ENCODE peak calls at places on chromosomes 5 and 9, in nine cellular contexts. B, C, K, J, E, Y, N, I and D are unnamed samples.
A peak's percentile ranks its signal among the peaks of the same experiment; 100 is the strongest.

GRCh38 chr5:40112875-40113274 is 566.8 kb upstream of the PTGER4 start:
- DNase-seq in N (no peak), C (no peak), B (no peak), Y (no peak), J (no peak), E (no peak), I (no peak), K (no peak), D (no peak)

GRCh38 chr9:20243866-20244647 is 378.2 kb downstream of the MLLT3 start:
- DNase-seq in I (no peak), E (no peak), Y (no peak), K (peak; percentile 26), N (no peak), B (no peak), C (no peak), J (no peak), D (no peak)

GRCh38 chr9:77599492-77599891 is 48.6 kb downstream of the GNA14 start:
- DNase-seq in J (no peak), Y (no peak), N (no peak), K (no peak), B (no peak), I (no peak), E (no peak), C (no peak), D (no peak)

GRCh38 chr9:22308177-22308576 is 138.4 kb upstream of the DMRTA1 start:
- DNase-seq in N (no peak), I (no peak), B (no peak), K (no peak), J (no peak), C (peak; percentile 42), Y (no peak), E (peak; percentile 25), D (no peak)

GRCh38 chr9:99430301-99430700 is 208.2 kb downstream of the SEC61B start:
- DNase-seq in N (no peak), C (no peak), I (no peak), J (peak; percentile 38), B (no peak), K (no peak), E (no peak), Y (no peak), D (no peak)

GRCh38 chr5:154159343-154159742 is 31.2 kb upstream of the GALNT10 start:
- DNase-seq in K (no peak), Y (no peak), C (no peak), B (no peak), E (peak; percentile 15), I (peak; percentile 22), N (no peak), J (peak; percentile 15), D (no peak)

GRCh38 chr9:12904261-12905000 is 129.6 kb downstream of the LURAP1L start:
- DNase-seq in E (no peak), Y (no peak), B (no peak), K (no peak), N (no peak), J (no peak), C (no peak), I (no peak), D (no peak)

GRCh38 chr5:14450055-14450524 is 131.5 kb upstream of the OTULINL start:
- DNase-seq in N (no peak), J (no peak), Y (peak; percentile 75), B (no peak), I (peak; percentile 92), C (no peak), E (no peak), K (no peak), D (no peak)

GRCh38 chr9:127910613-127911205 is 6.1 kb downstream of the ST6GALNAC4 start:
- DNase-seq in N (no peak), E (no peak), Y (no peak), K (no peak), B (no peak), I (peak; percentile 27), J (no peak), C (peak; percentile 64), D (peak; percentile 16)

GRCh38 chr9:134351777-134352176 is 25.5 kb downstream of the RXRA start:
- DNase-seq in J (no peak), K (no peak), C (no peak), N (no peak), B (no peak), I (no peak), E (no peak), Y (no peak), D (no peak)

GRCh38 chr5:51380603-51381207 is 2.5 kb upstream of the ISL1 start:
- DNase-seq in Y (no peak), J (no peak), C (no peak), K (peak; percentile 70), N (no peak), E (peak; percentile 65), I (peak; percentile 43), B (peak; percentile 67), D (peak; percentile 55)

GRCh38 chr9:36401179-36401740 is 1.2 kb upstream of the RNF38 start:
- DNase-seq in K (no peak), N (no peak), B (peak; percentile 84), Y (no peak), C (no peak), J (no peak), E (peak; percentile 69), I (peak; percentile 87), D (peak; percentile 69)

GRCh38 chr5:15791859-15792258 is 291.9 kb downstream of the FBXL7 start:
- DNase-seq in E (no peak), N (no peak), K (no peak), I (peak; percentile 35), Y (no peak), B (no peak), J (no peak), C (no peak), D (no peak)

GRCh38 chr5:149381986-149382338 is 2.9 kb upstream of the IL17B start:
- DNase-seq in Y (peak; percentile 53), N (peak; percentile 79), C (peak; percentile 68), K (peak; percentile 83), I (peak; percentile 89), J (peak; percentile 49), B (peak; percentile 90), E (peak; percentile 89), D (peak; percentile 75)

GRCh38 chr5:34718516-34718915 is 62.4 kb downstream of the RAI14 start:
- DNase-seq in E (peak; percentile 23), I (no peak), N (no peak), B (no peak), C (no peak), K (no peak), J (no peak), Y (no peak), D (no peak)

GRCh38 chr5:174735498-174736350 is 11.3 kb downstream of the MSX2 start:
- DNase-seq in I (no peak), Y (no peak), J (no peak), B (peak; percentile 70), E (peak; percentile 62), C (peak; percentile 34), K (peak; percentile 88), N (no peak), D (peak; percentile 26)

GRCh38 chr5:57824047-57824446 is 341.4 kb upstream of the ACTBL2 start:
- DNase-seq in C (peak; percentile 31), Y (no peak), J (peak; percentile 98), I (peak; percentile 52), B (no peak), K (no peak), N (no peak), E (peak; percentile 83), D (peak; percentile 13)

GRCh38 chr5:100726116-100726515 is 177.0 kb downstream of the ST8SIA4 start:
- DNase-seq in E (no peak), Y (no peak), J (no peak), N (no peak), B (no peak), C (no peak), I (no peak), K (no peak), D (no peak)

GRCh38 chr9:17052626-17053025 is 82.2 kb upstream of the CNTLN start:
- DNase-seq in J (no peak), C (no peak), K (peak; percentile 83), E (no peak), I (no peak), Y (no peak), N (no peak), B (no peak), D (no peak)

GRCh38 chr9:86321373-86321772 is 32.8 kb downstream of the TUT7 start:
- DNase-seq in E (peak; percentile 58), J (peak; percentile 48), Y (no peak), N (no peak), C (peak; percentile 64), I (peak; percentile 97), K (no peak), B (no peak), D (peak; percentile 80)
- H3K4me1 ChIP-seq in E (peaks cover 21% of the 10 kb centered on the region), J (no peaks in the 10 kb centered on the region), Y (no peaks in the 10 kb centered on the region), N (no peaks in the 10 kb centered on the region), C (peaks cover 22% of the 10 kb centered on the region), I (peaks cover 47% of the 10 kb centered on the region), K (no peaks in the 10 kb centered on the region), B (no peaks in the 10 kb centered on the region), D (no peaks in the 10 kb centered on the region)

GRCh38 chr9:2018764-2019548 is 3.8 kb downstream of the SMARCA2 start:
- DNase-seq in N (no peak), E (no peak), C (no peak), Y (no peak), B (no peak), I (no peak), J (peak; percentile 3), K (peak; percentile 72), D (no peak)
- H3K4me1 ChIP-seq in N (peaks cover 5% of the 10 kb centered on the region), E (peaks cover 12% of the 10 kb centered on the region), C (peaks cover 11% of the 10 kb centered on the region), Y (no peaks in the 10 kb centered on the region), B (peaks cover 17% of the 10 kb centered on the region), I (peaks cover 28% of the 10 kb centered on the region), J (peaks cover 13% of the 10 kb centered on the region), K (peaks cover 24% of the 10 kb centered on the region), D (peaks cover 8% of the 10 kb centered on the region)

GRCh38 chr5:80757290-80757689 is 102.5 kb upstream of the DHFR start:
- DNase-seq in J (no peak), K (no peak), N (no peak), Y (no peak), I (no peak), E (no peak), B (no peak), C (no peak), D (no peak)

GRCh38 chr5:80755634-80756033 is 100.9 kb upstream of the DHFR start:
- DNase-seq in K (peak; percentile 18), Y (no peak), N (no peak), C (no peak), B (no peak), I (no peak), J (peak; percentile 20), E (no peak), D (no peak)

GRCh38 chr5:80754900-80755299 is 100.1 kb upstream of the DHFR start:
- DNase-seq in C (no peak), I (no peak), E (no peak), B (no peak), Y (no peak), K (peak; percentile 89), N (no peak), J (no peak), D (no peak)

GRCh38 chr5:80753712-80754111 is 98.9 kb upstream of the DHFR start:
- DNase-seq in C (no peak), N (no peak), Y (no peak), I (no peak), E (no peak), J (no peak), K (no peak), B (no peak), D (peak; percentile 46)

GRCh38 chr5:80756292-80756691 is 101.5 kb upstream of the DHFR start:
- DNase-seq in N (no peak), C (no peak), Y (no peak), K (peak; percentile 14), B (no peak), J (no peak), E (no peak), I (no peak), D (no peak)
- H3K4me1 ChIP-seq in N (no peaks in the 10 kb centered on the region), C (no peaks in the 10 kb centered on the region), Y (no peaks in the 10 kb centered on the region), K (peaks cover 44% of the 10 kb centered on the region), B (peaks cover 7% of the 10 kb centered on the region), J (peaks cover 4% of the 10 kb centered on the region), E (no peaks in the 10 kb centered on the region), I (no peaks in the 10 kb centered on the region), D (peaks cover 3% of the 10 kb centered on the region)

GRCh38 chr5:4372481-4372880 is 767.6 kb upstream of the ADAMTS16 start:
- DNase-seq in N (no peak), J (peak; percentile 57), K (no peak), E (no peak), C (no peak), B (no peak), Y (no peak), I (no peak), D (no peak)
- H3K4me1 ChIP-seq in N (no peaks in the 10 kb centered on the region), J (peaks cover 70% of the 10 kb centered on the region), K (peaks cover 5% of the 10 kb centered on the region), E (no peaks in the 10 kb centered on the region), C (no peaks in the 10 kb centered on the region), B (no peaks in the 10 kb centered on the region), Y (no peaks in the 10 kb centered on the region), I (peaks cover 36% of the 10 kb centered on the region), D (no peaks in the 10 kb centered on the region)